ENCODE peak calls at places on chromosome 1, in seven cellular contexts. V is GM13976; Q is progenitor cell of endocrine pancreas; J is fibroblast of villous mesenchyme; U is activated CD4-positive, CD25-positive, alpha-beta regulatory T cell treated with anti-CD3 and anti-CD28 coated beads, Interleukin-2, amount 50 U/mL, for 16 hours; H is fibroblast of mammary gland; N is astrocyte of the cerebellum. G is an unnamed sample.

GRCh38 chr1:81408404-81408803 is 392.3 kb upstream of the ADGRL2 start:
- DNase-seq in V (no peak), Q (no peak), J (no peak), U (no peak), H (no peak), N (no peak), G (no peak)

GRCh38 chr1:56409112-56409691 is 170.2 kb downstream of the PLPP3 start:
- DNase-seq in V (peak), Q (no peak), J (no peak), U (no peak), H (no peak), N (no peak), G (no peak)

GRCh38 chr1:46996659-46997281 is 26.7 kb upstream of the CYP4X1 start:
- DNase-seq in V (no peak), Q (no peak), J (no peak), U (no peak), H (peak), N (no peak), G (no peak)

GRCh38 chr1:215710340-215710971 is 143.4 kb downstream of the KCTD3 start:
- DNase-seq in V (peak), Q (no peak), J (peak), U (no peak), H (peak), N (peak), G (no peak)

GRCh38 chr1:181075727-181076350 is 12.7 kb upstream of the IER5 start:
- DNase-seq in V (no peak), Q (no peak), J (no peak), U (no peak), H (no peak), N (no peak), G (no peak)

GRCh38 chr1:22567994-22568393 is 4.7 kb downstream of the EPHA8 start:
- DNase-seq in V (no peak), Q (no peak), J (no peak), U (no peak), H (no peak), N (no peak), G (no peak)

GRCh38 chr1:160156361-160156760 is 5.0 kb downstream of the ATP1A4 start:
- DNase-seq in V (no peak), Q (no peak), J (no peak), U (no peak), H (no peak), N (no peak), G (no peak)

GRCh38 chr1:116497660-116498059 is 73.2 kb downstream of the CD58 start:
- DNase-seq in V (no peak), Q (no peak), J (peak), U (no peak), H (peak), N (no peak), G (no peak)

GRCh38 chr1:10873189-10873588 is 76.7 kb upstream of the CASZ1 start:
- DNase-seq in V (no peak), Q (no peak), J (no peak), U (no peak), H (peak), N (no peak), G (no peak)

GRCh38 chr1:1046243-1046642 is 26.3 kb downstream of the AGRN start:
- DNase-seq in V (no peak), Q (no peak), J (no peak), U (no peak), H (no peak), N (no peak), G (no peak)

GRCh38 chr1:17012775-17013501 is 1.2 kb upstream of the ATP13A2 start:
- DNase-seq in V (no peak), Q (no peak), J (no peak), U (no peak), H (no peak), N (peak), G (no peak)

GRCh38 chr1:63917571-63918394 is 144.0 kb downstream of the ROR1 start:
- DNase-seq in V (no peak), Q (no peak), J (no peak), U (no peak), H (peak), N (no peak), G (no peak)

GRCh38 chr1:166164995-166165660 is 1.7 kb downstream of the FAM78B start:
- DNase-seq in V (peak), Q (peak), J (peak), U (no peak), H (peak), N (no peak), G (no peak)

GRCh38 chr1:7178741-7179140 is 393.5 kb downstream of the CAMTA1 start:
- DNase-seq in V (no peak), Q (no peak), J (no peak), U (no peak), H (no peak), N (no peak), G (no peak)

GRCh38 chr1:173300249-173301044 is 93.3 kb upstream of the TNFSF4 start:
- DNase-seq in V (no peak), Q (no peak), J (peak), U (no peak), H (no peak), N (no peak), G (no peak)

GRCh38 chr1:181135462-181135781 is 46.9 kb downstream of the IER5 start:
- DNase-seq in V (peak), Q (no peak), J (peak), U (no peak), H (peak), N (no peak), G (no peak)

GRCh38 chr1:116762781-116763115 is 8.5 kb downstream of the CD2 start:
- DNase-seq in V (no peak), Q (no peak), J (no peak), U (no peak), H (no peak), N (no peak), G (no peak)

GRCh38 chr1:62735491-62736171 is 47.4 kb upstream of the DOCK7 start:
- DNase-seq in V (no peak), Q (no peak), J (peak), U (no peak), H (peak), N (no peak), G (no peak)